ENCODE peak calls at places on chromosome 5, in seven cellular contexts. X, O, L, P, U, D and M are unnamed samples.
A peak's percentile ranks its signal among the peaks of the same experiment; 100 is the strongest.

GRCh38 chr5:148805323-148806290 is 20.8 kb upstream of the ADRB2 start:
- DNase-seq in X (no peak), O (no peak), L (no peak), P (no peak), U (no peak), D (peak; percentile 44), M (peak; percentile 72)

GRCh38 chr5:99600952-99601351 is 672.1 kb upstream of the CHD1 start:
- DNase-seq in X (no peak), O (no peak), L (no peak), P (no peak), U (no peak), D (peak; percentile 13), M (peak; percentile 4)

GRCh38 chr5:66906021-66906420 is 290.6 kb downstream of the CD180 start:
- DNase-seq in X (no peak), O (no peak), L (no peak), P (no peak), U (no peak), D (no peak), M (no peak)

GRCh38 chr5:37850128-37850865 is 10.5 kb upstream of the GDNF start:
- DNase-seq in X (peak; percentile 16), O (no peak), L (peak; percentile 43), P (no peak), U (no peak), D (no peak), M (no peak)

GRCh38 chr5:17127743-17128231 is 89.6 kb upstream of the BASP1 start:
- DNase-seq in X (peak; percentile 80), O (no peak), L (peak; percentile 63), P (no peak), U (no peak), D (peak; percentile 80), M (peak; percentile 87)

GRCh38 chr5:138241688-138242547 is 28.8 kb upstream of the CDC23 start:
- DNase-seq in X (peak; percentile 44), O (no peak), L (peak; percentile 10), P (no peak), U (no peak), D (peak; percentile 18), M (peak; percentile 12)

GRCh38 chr5:144134181-144134827 is 36.2 kb downstream of the YIPF5 start:
- DNase-seq in X (no peak), O (no peak), L (no peak), P (no peak), U (no peak), D (no peak), M (no peak)

GRCh38 chr5:9124071-9124470 is 421.8 kb downstream of the SEMA5A start:
- DNase-seq in X (no peak), O (no peak), L (no peak), P (no peak), U (no peak), D (no peak), M (no peak)

GRCh38 chr5:61051267-61051666 is 106.3 kb downstream of the NDUFAF2 start:
- DNase-seq in X (no peak), O (no peak), L (no peak), P (no peak), U (no peak), D (peak; percentile 51), M (peak; percentile 68)

GRCh38 chr5:2833513-2833912 is 82.0 kb upstream of the IRX2 start:
- DNase-seq in X (no peak), O (no peak), L (no peak), P (no peak), U (no peak), D (no peak), M (no peak)

GRCh38 chr5:77192444-77193050 is 17.9 kb upstream of the PDE8B start:
- DNase-seq in X (no peak), O (no peak), L (no peak), P (no peak), U (no peak), D (no peak), M (no peak)

GRCh38 chr5:87385794-87386193 is 26.9 kb downstream of the CCNH start:
- DNase-seq in X (no peak), O (no peak), L (no peak), P (no peak), U (no peak), D (no peak), M (no peak)

GRCh38 chr5:156380846-156381245 is 53.9 kb downstream of the SGCD start:
- DNase-seq in X (no peak), O (no peak), L (peak; percentile 58), P (no peak), U (no peak), D (peak; percentile 81), M (peak; percentile 73)

GRCh38 chr5:91332267-91333044 is 50.7 kb downstream of the ARRDC3 start:
- DNase-seq in X (peak; percentile 21), O (no peak), L (peak; percentile 28), P (no peak), U (no peak), D (peak; percentile 58), M (peak; percentile 66)

GRCh38 chr5:133041910-133042309 is 9.9 kb upstream of the HSPA4 start:
- DNase-seq in X (peak; percentile 23), O (no peak), L (no peak), P (no peak), U (no peak), D (peak; percentile 45), M (peak; percentile 52)

GRCh38 chr5:92594031-92594430 is 987.0 kb downstream of the NR2F1-AS1 start:
- DNase-seq in X (no peak), O (no peak), L (no peak), P (no peak), U (no peak), D (no peak), M (no peak)

GRCh38 chr5:33272288-33272687 is 168.5 kb upstream of the TARS1 start:
- DNase-seq in X (peak; percentile 21), O (no peak), L (peak; percentile 79), P (no peak), U (no peak), D (peak; percentile 92), M (peak; percentile 68)

GRCh38 chr5:132385321-132386105 is 16.0 kb downstream of the SLC22A5 start:
- DNase-seq in X (peak; percentile 78), O (no peak), L (peak; percentile 61), P (peak; percentile 12), U (peak; percentile 30), D (peak; percentile 75), M (peak; percentile 79)

GRCh38 chr5:35878079-35878478 is 21.4 kb downstream of the IL7R start:
- DNase-seq in X (no peak), O (no peak), L (no peak), P (no peak), U (no peak), D (no peak), M (no peak)

GRCh38 chr5:34804398-34804797 is 34.6 kb upstream of the TTC23L start:
- DNase-seq in X (no peak), O (no peak), L (peak; percentile 78), P (no peak), U (no peak), D (no peak), M (no peak)

GRCh38 chr5:99878830-99879229 is 656.3 kb upstream of the FAM174A start:
- DNase-seq in X (no peak), O (no peak), L (no peak), P (no peak), U (no peak), D (no peak), M (no peak)

GRCh38 chr5:93723005-93723404 is 18.4 kb downstream of the POU5F2 start:
- DNase-seq in X (no peak), O (no peak), L (no peak), P (no peak), U (no peak), D (peak; percentile 20), M (no peak)

GRCh38 chr5:125267636-125268248 is 521.3 kb upstream of the ZNF608 start:
- DNase-seq in X (no peak), O (no peak), L (no peak), P (no peak), U (no peak), D (no peak), M (no peak)